ENCODE peak calls at places on chromosomes 4 and X, in eight cellular contexts. One of them, this sample, is unnamed.

GRCh38 chrX:119791437-119792231 is at the start of gene RPL39:
- DNase-seq in ecto neural progenitor cell: peak; percentile 82
- DNase-seq in Panc1: peak; percentile 61
- DNase-seq in foreskin fibroblast: peak; percentile 92
- DNase-seq in AG20443: peak; percentile 79
- DNase-seq in AG09309: peak; percentile 49
- DNase-seq in NCI-H1092: peak; percentile 95
- DNase-seq in breast epithelium: peak; percentile 77
- DNase-seq in this sample: peak; percentile 79

GRCh38 chr4:161252520-161253141 is 911.2 kb downstream of the FSTL5 start:
- DNase-seq in ecto neural progenitor cell: no peak
- DNase-seq in Panc1: peak; percentile 33
- DNase-seq in foreskin fibroblast: peak; percentile 1
- DNase-seq in AG20443: no peak
- DNase-seq in AG09309: no peak
- DNase-seq in NCI-H1092: peak; percentile 15
- DNase-seq in breast epithelium: no peak
- DNase-seq in this sample: no peak

GRCh38 chr4:138789796-138790195 is 225.8 kb upstream of the NOCT start:
- DNase-seq in ecto neural progenitor cell: no peak
- DNase-seq in Panc1: no peak
- DNase-seq in foreskin fibroblast: no peak
- DNase-seq in AG20443: no peak
- DNase-seq in AG09309: no peak
- DNase-seq in NCI-H1092: no peak
- DNase-seq in breast epithelium: no peak
- DNase-seq in this sample: no peak

GRCh38 chr4:9949573-9949972 is 71.7 kb downstream of the SLC2A9 start:
- DNase-seq in ecto neural progenitor cell: no peak
- DNase-seq in Panc1: no peak
- DNase-seq in foreskin fibroblast: no peak
- DNase-seq in AG20443: no peak
- DNase-seq in AG09309: no peak
- DNase-seq in NCI-H1092: no peak
- DNase-seq in breast epithelium: no peak
- DNase-seq in this sample: no peak

GRCh38 chrX:94633237-94633636 is 959.2 kb downstream of the FAM133A start:
- DNase-seq in ecto neural progenitor cell: no peak
- DNase-seq in Panc1: no peak
- DNase-seq in foreskin fibroblast: no peak
- DNase-seq in AG20443: no peak
- DNase-seq in AG09309: no peak
- DNase-seq in NCI-H1092: no peak
- DNase-seq in breast epithelium: no peak
- DNase-seq in this sample: no peak

GRCh38 chr4:151004222-151004621 is 10.9 kb downstream of the LRBA start:
- DNase-seq in ecto neural progenitor cell: no peak
- DNase-seq in Panc1: peak; percentile 35
- DNase-seq in foreskin fibroblast: peak; percentile 58
- DNase-seq in AG20443: no peak
- DNase-seq in AG09309: no peak
- DNase-seq in NCI-H1092: no peak
- DNase-seq in breast epithelium: no peak
- DNase-seq in this sample: no peak

GRCh38 chr4:113468165-113469022 is 293.1 kb downstream of the CAMK2D start:
- DNase-seq in ecto neural progenitor cell: no peak
- DNase-seq in Panc1: peak; percentile 96
- DNase-seq in foreskin fibroblast: peak; percentile 99
- DNase-seq in AG20443: peak; percentile 85
- DNase-seq in AG09309: peak; percentile 97
- DNase-seq in NCI-H1092: no peak
- DNase-seq in breast epithelium: peak; percentile 30
- DNase-seq in this sample: peak; percentile 78

GRCh38 chr4:15244354-15244753 is 183.5 kb upstream of the C1QTNF7 start:
- DNase-seq in ecto neural progenitor cell: no peak
- DNase-seq in Panc1: no peak
- DNase-seq in foreskin fibroblast: peak; percentile 71
- DNase-seq in AG20443: no peak
- DNase-seq in AG09309: no peak
- DNase-seq in NCI-H1092: no peak
- DNase-seq in breast epithelium: no peak
- DNase-seq in this sample: no peak

GRCh38 chr4:24778427-24779225 is 16.7 kb upstream of the SOD3 start:
- DNase-seq in ecto neural progenitor cell: no peak
- DNase-seq in Panc1: no peak
- DNase-seq in foreskin fibroblast: peak; percentile 97
- DNase-seq in AG20443: peak; percentile 86
- DNase-seq in AG09309: peak; percentile 99
- DNase-seq in NCI-H1092: no peak
- DNase-seq in breast epithelium: peak; percentile 73
- DNase-seq in this sample: peak; percentile 64

GRCh38 chr4:73776363-73776762 is 36.0 kb downstream of the CXCL8 start:
- DNase-seq in ecto neural progenitor cell: no peak
- DNase-seq in Panc1: peak; percentile 2
- DNase-seq in foreskin fibroblast: peak; percentile 86
- DNase-seq in AG20443: peak; percentile 24
- DNase-seq in AG09309: peak; percentile 1
- DNase-seq in NCI-H1092: peak; percentile 37
- DNase-seq in breast epithelium: peak; percentile 43
- DNase-seq in this sample: peak; percentile 29

GRCh38 chr4:181968371-181968770 is 274.8 kb upstream of the TENM3 start:
- DNase-seq in ecto neural progenitor cell: no peak
- DNase-seq in Panc1: no peak
- DNase-seq in foreskin fibroblast: peak; percentile 43
- DNase-seq in AG20443: peak; percentile 24
- DNase-seq in AG09309: peak; percentile 48
- DNase-seq in NCI-H1092: no peak
- DNase-seq in breast epithelium: no peak
- DNase-seq in this sample: no peak

GRCh38 chrX:132181364-132181763 is 37.9 kb downstream of the RAP2C start:
- DNase-seq in ecto neural progenitor cell: no peak
- DNase-seq in Panc1: no peak
- DNase-seq in foreskin fibroblast: no peak
- DNase-seq in AG20443: no peak
- DNase-seq in AG09309: no peak
- DNase-seq in NCI-H1092: no peak
- DNase-seq in breast epithelium: peak; percentile 35
- DNase-seq in this sample: no peak

GRCh38 chrX:129574214-129574613 is 34.2 kb downstream of the OCRL start:
- DNase-seq in ecto neural progenitor cell: no peak
- DNase-seq in Panc1: no peak
- DNase-seq in foreskin fibroblast: no peak
- DNase-seq in AG20443: no peak
- DNase-seq in AG09309: no peak
- DNase-seq in NCI-H1092: no peak
- DNase-seq in breast epithelium: no peak
- DNase-seq in this sample: no peak

GRCh38 chr4:111639120-111639519 is 506.1 kb upstream of the FAM241A start:
- DNase-seq in ecto neural progenitor cell: no peak
- DNase-seq in Panc1: no peak
- DNase-seq in foreskin fibroblast: peak; percentile 44
- DNase-seq in AG20443: no peak
- DNase-seq in AG09309: no peak
- DNase-seq in NCI-H1092: no peak
- DNase-seq in breast epithelium: no peak
- DNase-seq in this sample: no peak

This sample was measured in psoas muscle.